ENCODE peak calls at places on chromosomes 12 and 14, in nine cellular contexts. K is kidney; D is CD8-positive, alpha-beta memory T cell; J is GM23338; V is HCT116; Z is CD4-positive, alpha-beta memory T cell; I is tibial nerve; T is Panc1; X is body of pancreas. W is an unnamed sample.

GRCh38 chr14:59208224-59208814 is 19.9 kb downstream of the DAAM1 start:
- DNase-seq in K (no peak), D (no peak), J (no peak), V (no peak), Z (no peak), I (no peak), T (no peak), X (no peak), W (no peak)

GRCh38 chr14:21104448-21105060 is 3.7 kb downstream of the TMEM253 start:
- DNase-seq in K (peak; percentile 91), D (peak; percentile 49), J (peak; percentile 87), V (peak; percentile 72), Z (peak; percentile 66), I (peak; percentile 73), T (peak; percentile 69), X (peak; percentile 83), W (no peak)

GRCh38 chr12:127149226-127149964 is 1117.6 kb upstream of the TMEM132C start:
- DNase-seq in K (no peak), D (no peak), J (no peak), V (no peak), Z (no peak), I (no peak), T (no peak), X (no peak), W (no peak)

GRCh38 chr14:88208858-88209257 is 114.2 kb downstream of the KCNK10 start:
- DNase-seq in K (no peak), D (no peak), J (no peak), V (no peak), Z (no peak), I (no peak), T (no peak), X (no peak), W (no peak)

GRCh38 chr14:64807588-64807987 is 72.1 kb downstream of the SPTB start:
- DNase-seq in K (no peak), D (no peak), J (no peak), V (no peak), Z (no peak), I (no peak), T (no peak), X (peak; percentile 29), W (no peak)

GRCh38 chr12:49673446-49674317 is 33.5 kb downstream of the FMNL3 start:
- DNase-seq in K (peak; percentile 96), D (no peak), J (peak; percentile 79), V (no peak), Z (no peak), I (peak; percentile 85), T (no peak), X (peak; percentile 92), W (peak; percentile 16)

GRCh38 chr12:14773685-14774073 is 29.6 kb downstream of the WBP11 start:
- DNase-seq in K (peak; percentile 81), D (peak; percentile 21), J (peak; percentile 49), V (no peak), Z (peak; percentile 43), I (no peak), T (no peak), X (no peak), W (no peak)

GRCh38 chr14:93075891-93076290 is 39.8 kb downstream of the ITPK1 start:
- DNase-seq in K (no peak), D (no peak), J (no peak), V (no peak), Z (no peak), I (no peak), T (no peak), X (no peak), W (no peak)

GRCh38 chr12:93226356-93226755 is 151.4 kb upstream of the NUDT4 start:
- DNase-seq in K (no peak), D (no peak), J (no peak), V (no peak), Z (no peak), I (no peak), T (no peak), X (no peak), W (no peak)

GRCh38 chr14:74240794-74241610 is 1.8 kb downstream of the VSX2 start:
- DNase-seq in K (no peak), D (no peak), J (peak; percentile 57), V (no peak), Z (no peak), I (no peak), T (no peak), X (no peak), W (no peak)

GRCh38 chr12:47236109-47236714 is 156.5 kb upstream of the AMIGO2 start:
- DNase-seq in K (no peak), D (no peak), J (no peak), V (no peak), Z (no peak), I (no peak), T (no peak), X (no peak), W (no peak)

GRCh38 chr12:57736743-57737466 is 1.6 kb downstream of the AGAP2 start:
- DNase-seq in K (no peak), D (no peak), J (peak; percentile 46), V (no peak), Z (peak; percentile 30), I (no peak), T (no peak), X (no peak), W (no peak)

GRCh38 chr14:87529081-87529480 is 463.9 kb downstream of the GALC start:
- DNase-seq in K (no peak), D (no peak), J (peak; percentile 74), V (no peak), Z (no peak), I (no peak), T (no peak), X (no peak), W (peak; percentile 43)

GRCh38 chr12:5168148-5168547 is 124.5 kb downstream of the KCNA5 start:
- DNase-seq in K (no peak), D (no peak), J (no peak), V (no peak), Z (no peak), I (no peak), T (no peak), X (no peak), W (no peak)

GRCh38 chr14:23430733-23431105 is 4.7 kb downstream of the MYH7 start:
- DNase-seq in K (no peak), D (no peak), J (no peak), V (no peak), Z (no peak), I (no peak), T (no peak), X (no peak), W (no peak)

GRCh38 chr12:14540801-14541462 is 26.8 kb downstream of the PLBD1 start:
- DNase-seq in K (no peak), D (no peak), J (no peak), V (no peak), Z (no peak), I (no peak), T (no peak), X (no peak), W (no peak)

GRCh38 chr12:31361730-31362114 is 35.8 kb upstream of the SINHCAF start:
- DNase-seq in K (no peak), D (no peak), J (no peak), V (no peak), Z (no peak), I (no peak), T (no peak), X (no peak), W (no peak)
- H3K27ac ChIP-seq in K (no peak overlapping the region), D (no peak overlapping the region), J (peak overlapping the region; percentile 71), V (no peak overlapping the region), Z (no peak overlapping the region), I (no peak overlapping the region), T (no peak overlapping the region), X (no peak overlapping the region), W (no peak overlapping the region)

GRCh38 chr12:131253376-131254026 is 299.8 kb downstream of the ADGRD1 start:
- DNase-seq in K (no peak), D (no peak), J (no peak), V (no peak), Z (no peak), I (no peak), T (no peak), X (no peak), W (no peak)
- H3K4me3 ChIP-seq in K (no peak overlapping the region), D (no peak overlapping the region), J (no peak overlapping the region), V (no peak overlapping the region), Z (no peak overlapping the region), I (no peak overlapping the region), T (no peak overlapping the region), X (no peak overlapping the region), W (no peak overlapping the region)

GRCh38 chr12:48334807-48335206 is 15.9 kb downstream of the ZNF641 start:
- DNase-seq in K (no peak), D (no peak), J (no peak), V (no peak), Z (no peak), I (no peak), T (no peak), X (no peak), W (no peak)
- H3K27ac ChIP-seq in K (no peak overlapping the region), D (no peak overlapping the region), J (no peak overlapping the region), V (no peak overlapping the region), Z (no peak overlapping the region), I (no peak overlapping the region), T (no peak overlapping the region), X (no peak overlapping the region), W (no peak overlapping the region)

GRCh38 chr12:109291117-109291516 is 18.0 kb downstream of the FOXN4 start:
- DNase-seq in K (no peak), D (no peak), J (no peak), V (no peak), Z (no peak), I (no peak), T (no peak), X (no peak), W (no peak)
- H3K4me3 ChIP-seq in K (no peak overlapping the region), D (no peak overlapping the region), J (peak overlapping the region; percentile 34), V (no peak overlapping the region), Z (no peak overlapping the region), I (peak overlapping the region; percentile 38), T (no peak overlapping the region), X (no peak overlapping the region), W (no peak overlapping the region)

GRCh38 chr14:101862177-101862576 is 100.7 kb downstream of the PPP2R5C start:
- DNase-seq in K (no peak), D (no peak), J (no peak), V (no peak), Z (no peak), I (no peak), T (no peak), X (no peak), W (no peak)
- H3K27ac ChIP-seq in K (no peak overlapping the region), D (no peak overlapping the region), J (no peak overlapping the region), V (no peak overlapping the region), Z (no peak overlapping the region), I (no peak overlapping the region), T (no peak overlapping the region), X (no peak overlapping the region), W (no peak overlapping the region)

DNA sequence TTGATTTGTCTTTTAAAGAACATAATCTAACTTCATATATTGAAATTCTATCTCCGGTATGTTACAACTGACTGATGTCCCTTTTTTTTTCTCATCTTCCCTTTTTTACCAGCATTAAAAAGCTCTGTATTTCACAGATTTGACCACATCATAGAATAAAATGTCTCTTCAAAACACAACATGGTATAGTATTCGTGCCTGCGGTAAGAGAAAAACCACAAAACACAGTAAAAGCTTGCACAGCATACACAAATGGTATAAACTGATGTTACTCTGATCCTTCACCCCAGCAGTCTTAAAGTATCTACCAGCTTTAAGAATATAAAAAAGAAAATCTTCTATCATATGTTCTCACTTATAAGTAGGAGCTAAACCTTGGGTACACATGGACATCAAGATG is 83.4 kb downstream of the HECTD1 start:
- DNase-seq in K (no peak), D (no peak), J (no peak), V (no peak), Z (peak; percentile 69), I (no peak), T (no peak), X (no peak), W (no peak)
- H3K4me3 ChIP-seq in K (no peak overlapping the region), D (no peak overlapping the region), J (no peak overlapping the region), V (no peak overlapping the region), Z (no peak overlapping the region), I (no peak overlapping the region), T (no peak overlapping the region), X (no peak overlapping the region), W (no peak overlapping the region)

GRCh38 chr14:61501714-61502458 is 180.5 kb downstream of the PRKCH start:
- DNase-seq in K (no peak), D (no peak), J (no peak), V (no peak), Z (no peak), I (no peak), T (no peak), X (no peak), W (no peak)
- H3K27ac ChIP-seq in K (no peak overlapping the region), D (no peak overlapping the region), J (peak overlapping the region; percentile 97), V (no peak overlapping the region), Z (peak overlapping the region; percentile 55), I (peak overlapping the region; percentile 65), T (no peak overlapping the region), X (no peak overlapping the region), W (peak overlapping the region; percentile 74)

W was measured in iPS DF 6.9.